ENCODE peak calls at places on chromosomes 3 and 15, in seven cellular contexts. E is tibial artery; G is CD8-positive, alpha-beta T cell; K is pancreas; P is heart right ventricle; N is AG10803; F is cardiac muscle cell. O is an unnamed sample.

GRCh38 chr3:107392549-107393165 is 15.4 kb downstream of the CCDC54 start:
- DNase-seq in K (no peak), G (no peak), F (no peak), E (no peak), P (no peak), N (peak), O (peak)

GRCh38 chr3:197511853-197512635 is 43.7 kb downstream of the BDH1 start:
- DNase-seq in E (no peak), P (no peak), G (no peak), N (no peak), F (no peak), K (no peak), O (no peak)

GRCh38 chr15:40776537-40777141 is 6.9 kb downstream of the C15orf62 start:
- DNase-seq in K (no peak), G (peak), F (no peak), E (no peak), N (peak), P (no peak), O (peak)

GRCh38 chr15:75204340-75205063 is 2.8 kb downstream of the C15orf39 start:
- DNase-seq in G (peak), N (peak), E (peak), P (peak), F (peak), K (peak), O (peak)

GRCh38 chr3:13022348-13023250 is 50.6 kb downstream of the IQSEC1 start:
- DNase-seq in G (no peak), P (peak), N (peak), K (peak), F (peak), E (peak), O (peak)

GRCh38 chr3:169390310-169390731 is 273.2 kb downstream of the MECOM start:
- DNase-seq in K (no peak), N (peak), E (no peak), F (no peak), P (no peak), G (no peak), O (no peak)

GRCh38 chr15:88125578-88125977 is 131.0 kb downstream of the NTRK3 start:
- DNase-seq in K (no peak), F (no peak), P (no peak), N (no peak), G (no peak), E (peak), O (no peak)

GRCh38 chr15:88735212-88735611 is 68.0 kb upstream of the ACAN start:
- DNase-seq in G (no peak), F (no peak), N (no peak), K (no peak), E (no peak), P (no peak), O (no peak)

GRCh38 chr3:7260975-7261374 is 400.1 kb downstream of the GRM7 start:
- DNase-seq in K (no peak), F (no peak), P (no peak), N (no peak), G (no peak), E (no peak), O (no peak)

GRCh38 chr15:91942676-91943417 is 89.3 kb downstream of the SLCO3A1 start:
- DNase-seq in P (peak), F (no peak), G (no peak), K (no peak), N (peak), E (peak), O (peak)

GRCh38 chr3:128366652-128367051 is 100.0 kb downstream of the DNAJB8 start:
- DNase-seq in E (no peak), G (no peak), F (no peak), P (no peak), K (no peak), N (no peak), O (peak)

GRCh38 chr3:194913281-194913680 is 227.6 kb downstream of the FAM43A start:
- DNase-seq in P (no peak), K (no peak), G (no peak), E (no peak), N (no peak), F (no peak), O (no peak)

GRCh38 chr15:70956596-70956995 is 64.0 kb downstream of the LRRC49 start:
- DNase-seq in G (no peak), K (no peak), F (no peak), N (peak), E (no peak), P (no peak), O (no peak)

GRCh38 chr3:94184781-94185180 is 121.9 kb downstream of the NSUN3 start:
- DNase-seq in P (no peak), N (peak), G (no peak), K (no peak), F (no peak), E (no peak), O (peak)

GRCh38 chr3:71461749-71462483 is 121.6 kb downstream of the FOXP1 start:
- DNase-seq in F (no peak), K (no peak), N (peak), G (no peak), E (no peak), P (no peak), O (peak)

DNA sequence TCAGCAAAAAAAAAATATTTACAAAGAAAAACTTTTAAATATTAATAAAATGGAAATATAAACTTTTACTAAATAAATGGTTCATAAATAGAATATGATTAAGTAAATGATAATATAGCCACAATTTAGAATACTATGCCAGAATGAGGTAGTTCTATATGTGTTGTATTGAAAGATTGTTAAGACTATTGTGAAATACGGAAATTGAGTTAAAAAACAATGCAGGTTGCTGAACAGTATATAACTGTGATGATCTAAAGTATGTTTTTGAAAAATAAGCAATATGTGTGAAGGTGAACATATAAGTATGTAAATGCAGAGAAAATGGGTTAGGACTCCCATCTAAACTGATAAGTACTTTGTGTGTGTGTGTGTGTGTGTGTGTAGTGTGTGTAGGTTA is 1.2 kb downstream of the ZNF35 start:
- DNase-seq in N (no peak), P (no peak), E (no peak), K (no peak), G (no peak), F (no peak), O (no peak)
- H3K4me3 ChIP-seq in N (peak), P (no peak), E (no peak), K (peak), G (no peak), F (peak), O (peak)

DNA sequence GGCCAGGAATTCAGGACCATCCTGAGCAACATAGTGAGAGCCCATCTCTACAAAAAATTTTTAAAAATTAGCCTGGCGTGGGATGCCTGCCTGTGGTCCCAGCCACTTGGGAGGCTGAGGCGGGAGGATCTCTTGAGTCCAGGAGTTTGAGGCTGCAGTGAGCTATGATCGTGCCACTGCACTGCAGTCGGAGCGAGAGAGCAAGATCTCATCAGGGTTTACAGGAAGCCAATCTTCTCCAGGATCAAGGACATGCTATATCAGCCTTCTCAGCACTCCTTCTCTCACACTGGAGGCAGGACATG is 451 bp upstream of the STOML1 start:
- DNase-seq in F (no peak), G (no peak), K (no peak), P (no peak), N (no peak), E (no peak), O (no peak)
- TF ChIP-seq CTCF in F (no peak), G (peak), K (no peak), P (no peak), N (no peak), E (no peak), O (no peak)

DNA sequence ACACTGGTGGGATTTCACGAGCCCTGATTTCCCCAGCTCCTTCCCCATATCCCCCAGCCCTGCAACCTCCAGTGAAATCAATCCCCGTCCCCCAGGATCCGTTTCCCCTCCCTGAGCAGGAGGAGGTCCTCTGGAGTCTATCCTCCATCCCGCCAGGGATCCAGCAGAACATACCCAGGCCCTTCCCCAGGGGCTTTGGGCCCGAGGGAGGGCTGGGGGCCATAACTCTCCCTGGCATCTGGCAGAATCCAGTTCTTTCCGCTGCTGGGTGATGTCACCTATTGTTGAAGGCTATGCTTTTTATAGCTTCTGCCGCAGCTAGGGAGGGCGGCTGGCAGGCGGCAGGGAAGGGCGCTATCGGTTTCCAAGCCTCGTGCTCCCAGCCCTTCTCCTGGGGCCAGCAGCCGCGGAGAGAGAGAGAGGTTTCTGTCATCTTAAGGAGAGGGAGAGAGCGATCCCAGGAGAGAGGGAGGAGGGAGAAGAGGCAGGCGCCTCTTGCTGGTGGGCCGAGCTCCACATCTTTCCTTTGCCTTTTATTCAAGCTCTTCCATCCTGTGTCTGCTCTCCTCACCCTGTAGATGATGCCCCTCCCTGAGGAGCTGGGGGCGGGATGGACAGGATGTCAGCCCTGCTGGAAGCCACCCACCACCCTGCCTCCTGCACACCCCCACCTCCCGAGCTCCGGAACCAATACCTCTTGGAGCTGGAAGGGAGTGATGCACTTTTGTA is 120.1 kb downstream of the ANP32A start:
- DNase-seq in K (no peak), F (peak), N (peak), G (no peak), P (peak), E (peak), O (peak)
- H3K4me3 ChIP-seq in K (no peak), F (no peak), N (no peak), G (no peak), P (no peak), E (peak), O (no peak)

GRCh38 chr3:100006570-100007271 is 107.6 kb downstream of the FILIP1L start:
- DNase-seq in N (peak), E (no peak), F (no peak), P (no peak), K (no peak), G (no peak), O (peak)
- TF ChIP-seq CTCF in N (peak), E (peak), F (no peak), P (peak), K (no peak), G (no peak), O (peak)

GRCh38 chr3:112744825-112745566 is 101.7 kb downstream of the CD200R1L start:
- DNase-seq in F (no peak), E (no peak), P (peak), G (no peak), K (no peak), N (peak), O (no peak)
- H3K4me3 ChIP-seq in F (no peak), E (no peak), P (no peak), G (no peak), K (no peak), N (no peak), O (no peak)

GRCh38 chr3:52798978-52799476 is 4.4 kb downstream of the ITIH3 start:
- DNase-seq in P (no peak), K (no peak), E (no peak), N (no peak), F (no peak), G (no peak), O (no peak)
- TF ChIP-seq CTCF in P (peak), K (peak), E (peak), N (peak), F (peak), G (peak), O (peak)